ENCODE peak calls at places on chromosomes 6 and 20, in five cellular contexts. V is dorsolateral prefrontal cortex, Z is kidney tubule cell, F is GM12864, M is GM13976. Y is an unnamed sample.

GRCh38 chr20:51185277-51185676 is 162.4 kb upstream of the KCNG1 start:
- DNase-seq in V (no peak), Z (no peak), F (no peak), M (no peak), Y (no peak)

GRCh38 chr6:75934643-75935472 is 137.6 kb downstream of the IMPG1 start:
- DNase-seq in V (peak), Z (peak), F (peak), M (peak), Y (no peak)

GRCh38 chr6:31586596-31586995 is 519 bp downstream of the LST1 start:
- DNase-seq in V (no peak), Z (no peak), F (no peak), M (no peak), Y (peak)

GRCh38 chr6:139112146-139112545 is 22.7 kb upstream of the HECA start:
- DNase-seq in V (no peak), Z (no peak), F (no peak), M (no peak), Y (no peak)

GRCh38 chr20:23943304-23943703 is 45.3 kb downstream of the GGTLC1 start:
- DNase-seq in V (no peak), Z (no peak), F (no peak), M (no peak), Y (no peak)

GRCh38 chr6:12844284-12845223 is 128.0 kb downstream of the PHACTR1 start:
- DNase-seq in V (no peak), Z (peak), F (no peak), M (peak), Y (no peak)

GRCh38 chr6:40328376-40328987 is 258.7 kb downstream of the LRFN2 start:
- DNase-seq in V (no peak), Z (peak), F (no peak), M (no peak), Y (no peak)

GRCh38 chr6:6438286-6438685 is 117.8 kb upstream of the F13A1 start:
- DNase-seq in V (no peak), Z (peak), F (no peak), M (no peak), Y (no peak)

GRCh38 chr6:157806496-157807215 is 16.4 kb upstream of the SNX9 start:
- DNase-seq in V (no peak), Z (no peak), F (no peak), M (no peak), Y (no peak)

GRCh38 chr6:132286298-132287019 is 114.8 kb downstream of the MOXD1 start:
- DNase-seq in V (no peak), Z (no peak), F (no peak), M (no peak), Y (no peak)

GRCh38 chr6:32129297-32130088 is 595 bp downstream of the FKBPL start:
- DNase-seq in V (peak), Z (no peak), F (no peak), M (no peak), Y (no peak)

GRCh38 chr20:10877345-10877744 is 203.5 kb upstream of the JAG1 start:
- DNase-seq in V (no peak), Z (no peak), F (no peak), M (no peak), Y (no peak)

GRCh38 chr6:33276581-33276863 is 401 bp upstream of the B3GALT4 start:
- DNase-seq in V (no peak), Z (no peak), F (no peak), M (no peak), Y (no peak)

GRCh38 chr6:159959976-159960384 is 8.9 kb upstream of the IGF2R start:
- DNase-seq in V (no peak), Z (peak), F (no peak), M (no peak), Y (no peak)

GRCh38 chr6:166540631-166541331 is 45.7 kb downstream of the RAMACL start:
- DNase-seq in V (no peak), Z (no peak), F (peak), M (peak), Y (peak)

GRCh38 chr20:24027229-24027628 is 38.6 kb upstream of the GGTLC1 start:
- DNase-seq in V (no peak), Z (peak), F (no peak), M (no peak), Y (peak)

GRCh38 chr6:25889877-25890853 is 16.1 kb upstream of the SLC17A3 start:
- DNase-seq in V (no peak), Z (peak), F (no peak), M (no peak), Y (no peak)

GRCh38 chr6:66838764-66839163 is 1131.7 kb upstream of the EYS start:
- DNase-seq in V (no peak), Z (no peak), F (no peak), M (no peak), Y (no peak)

GRCh38 chr20:32966881-32967781 is 37.1 kb downstream of the SUN5 start:
- DNase-seq in V (no peak), Z (no peak), F (peak), M (peak), Y (no peak)

GRCh38 chr20:25696384-25697131 is at the start of gene ZNF337:
- DNase-seq in V (peak), Z (peak), F (peak), M (peak), Y (peak)

GRCh38 chr6:73062837-73063236 is 162.5 kb downstream of the KHDC1L start:
- DNase-seq in V (no peak), Z (no peak), F (no peak), M (no peak), Y (no peak)

GRCh38 chr6:97563529-97563928 is 280.5 kb upstream of the MMS22L start:
- DNase-seq in V (no peak), Z (no peak), F (no peak), M (no peak), Y (no peak)

GRCh38 chr20:25204550-25205276 is 9.2 kb downstream of the ENTPD6 start:
- DNase-seq in V (peak), Z (no peak), F (no peak), M (peak), Y (no peak)